ENCODE peak calls at places on chromosome 15, in four cellular contexts. J is K562, Y is GM12891, C is GM12878. Z is an unnamed sample.

GRCh38 chr15:49382394-49382793 is 40.6 kb upstream of the FGF7 start:
- DNase-seq in Y (no peak), J (no peak), C (no peak), Z (no peak)

GRCh38 chr15:85672338-85673097 is 122.2 kb downstream of the KLHL25 start:
- DNase-seq in C (no peak), J (no peak), Y (no peak), Z (no peak)

GRCh38 chr15:73889053-73889452 is 15.7 kb downstream of the TBC1D21 start:
- DNase-seq in Y (no peak), C (no peak), J (no peak), Z (no peak)

GRCh38 chr15:39434751-39435238 is 146.1 kb upstream of the THBS1 start:
- DNase-seq in J (no peak), C (no peak), Y (no peak), Z (no peak)

GRCh38 chr15:35080226-35080625 is 4.9 kb downstream of the NANOGP8 start:
- DNase-seq in C (no peak), Y (no peak), J (no peak), Z (no peak)

GRCh38 chr15:80875568-80875967 is 96.4 kb downstream of the CEMIP start:
- DNase-seq in C (no peak), J (no peak), Y (no peak), Z (no peak)

GRCh38 chr15:39466428-39466827 is 114.5 kb upstream of the THBS1 start:
- DNase-seq in Y (no peak), J (no peak), C (no peak), Z (no peak)

GRCh38 chr15:66780172-66780972 is 78.3 kb downstream of the SMAD6 start:
- DNase-seq in J (no peak), C (no peak), Y (no peak), Z (no peak)

GRCh38 chr15:43266834-43267233 is at the start of gene TGM5:
- DNase-seq in C (no peak), Y (no peak), J (no peak), Z (peak)

GRCh38 chr15:35206060-35206675 is 121.1 kb upstream of the NANOGP8 start:
- DNase-seq in J (peak), C (no peak), Y (no peak), Z (peak)

GRCh38 chr15:50884583-50884982 is 23.9 kb upstream of the AP4E1 start:
- DNase-seq in J (no peak), C (no peak), Y (no peak), Z (no peak)

GRCh38 chr15:45715528-45715927 is 80.7 kb downstream of the SQOR start:
- DNase-seq in C (no peak), Y (no peak), J (no peak), Z (no peak)

GRCh38 chr15:74433592-74434259 is at the start of gene SEMA7A:
- DNase-seq in Y (peak), C (peak), J (peak), Z (peak)

GRCh38 chr15:97940993-97941392 is 19.5 kb upstream of the ARRDC4 start:
- DNase-seq in Y (no peak), J (no peak), C (no peak), Z (no peak)

GRCh38 chr15:62928242-62928995 is 114.1 kb upstream of the TPM1 start:
- DNase-seq in C (no peak), Y (no peak), J (no peak), Z (no peak)

DNA sequence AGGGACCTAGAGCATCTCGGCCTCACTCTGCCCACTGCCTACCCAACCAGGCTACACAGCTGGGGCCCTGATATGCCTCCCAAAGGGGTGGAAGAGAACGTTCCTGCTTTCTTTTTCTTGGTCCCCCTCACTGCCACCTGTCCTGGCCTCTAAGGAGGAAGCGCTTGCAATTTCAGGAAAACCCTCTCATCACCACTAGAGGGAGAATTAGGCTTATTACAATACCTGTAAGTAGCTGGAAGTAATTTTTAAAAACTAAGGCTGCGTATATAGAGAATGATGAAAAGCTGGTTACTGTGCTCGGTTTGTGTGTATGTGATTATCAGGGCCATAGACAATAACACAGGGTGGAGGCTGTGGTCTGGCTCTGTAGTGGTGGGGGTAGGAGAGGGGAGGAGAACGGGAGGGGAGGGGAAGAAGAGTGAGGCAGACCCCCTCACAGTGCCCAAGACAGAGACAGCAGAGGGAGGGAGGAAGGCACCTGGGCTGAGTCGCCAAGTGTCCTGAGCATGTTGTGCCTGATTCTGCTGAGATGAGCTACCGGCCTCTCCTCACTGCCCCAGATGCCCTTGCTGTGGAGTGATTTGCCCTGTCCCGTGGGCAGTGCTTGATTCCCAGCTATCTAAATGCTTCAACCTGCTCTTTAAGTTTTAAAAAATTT is 3.3 kb downstream of the GABRG3 start:
- DNase-seq in C (no peak), J (peak), Y (no peak), Z (no peak)
- TF ChIP-seq SPI1 in C (no peak), J (no peak), Y (no peak), Z (no peak)

GRCh38 chr15:52382647-52383046 is 87.0 kb upstream of the MYO5C start:
- DNase-seq in J (no peak), Y (no peak), C (peak), Z (no peak)
- TF ChIP-seq SPI1 in J (no peak), Y (no peak), C (no peak), Z (no peak)

DNA sequence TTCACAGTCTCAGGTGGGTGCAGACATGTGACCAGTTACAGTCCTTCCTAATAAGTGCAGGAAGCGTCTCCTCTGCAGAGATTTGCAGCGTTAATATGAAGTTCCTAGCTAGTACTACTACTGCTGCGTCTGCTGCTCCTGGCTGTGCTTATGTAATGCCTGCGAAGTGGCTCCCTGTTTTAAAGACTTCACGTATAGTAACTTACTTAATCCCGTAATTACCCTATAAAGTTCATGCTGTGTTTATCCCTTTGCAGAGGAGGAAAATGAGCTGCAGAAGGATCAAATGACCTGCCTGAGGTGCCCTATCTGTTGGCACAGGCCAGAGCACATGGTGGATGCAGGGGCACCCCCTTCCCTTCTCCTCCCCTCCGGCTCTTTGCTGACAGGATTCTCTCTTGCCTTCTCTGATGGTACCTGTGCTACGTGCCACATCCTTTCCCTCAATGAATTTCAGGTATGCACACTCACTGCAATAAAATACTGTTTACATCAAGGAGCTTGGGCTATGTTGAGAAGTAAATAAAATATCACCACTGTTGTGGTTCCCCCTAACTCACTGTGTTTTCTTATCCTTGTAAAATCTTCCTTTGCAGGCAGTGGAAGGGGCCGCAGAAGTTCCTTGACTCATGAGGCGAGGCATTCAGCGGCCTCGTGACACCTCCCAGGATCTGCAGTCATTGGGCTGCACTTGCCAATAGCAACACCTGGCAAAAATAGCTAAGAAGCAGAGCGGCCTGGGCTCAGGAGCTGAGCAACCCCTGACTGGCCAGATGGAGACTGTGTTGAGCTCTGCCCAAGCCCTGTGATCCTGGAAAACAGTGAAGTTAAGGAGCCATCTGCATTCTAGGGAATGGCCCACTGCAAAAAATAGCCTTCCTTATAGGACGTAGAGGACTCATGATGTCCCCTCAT is 188.9 kb upstream of the ATP10A start:
- DNase-seq in Y (no peak), J (no peak), C (no peak), Z (no peak)
- TF ChIP-seq SPI1 in Y (no peak), J (no peak), C (no peak), Z (no peak)

DNA sequence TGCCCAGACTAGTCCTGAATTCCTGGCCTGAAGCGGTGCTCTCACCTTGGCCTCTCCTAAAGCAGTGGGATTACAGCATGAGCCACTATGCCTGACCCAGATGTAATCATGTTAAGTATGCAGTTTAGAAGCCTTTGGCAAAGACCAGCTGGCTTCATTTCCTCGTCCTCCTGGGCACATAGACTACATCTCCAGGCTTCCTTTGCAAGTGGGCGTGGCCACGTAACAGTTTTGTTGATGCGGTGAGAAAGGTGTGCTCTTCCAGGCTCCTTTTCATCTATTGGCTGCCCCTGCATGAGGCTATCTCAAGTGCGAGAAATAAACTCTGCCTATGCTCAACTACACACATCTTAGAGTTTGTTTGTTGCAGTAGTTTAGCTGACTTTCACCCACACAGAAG is 13.0 kb downstream of the SV2B start:
- DNase-seq in Y (no peak), J (no peak), C (no peak), Z (no peak)
- TF ChIP-seq SPI1 in Y (no peak), J (no peak), C (no peak), Z (no peak)

GRCh38 chr15:90478981-90479481 is 50.7 kb upstream of the CRTC3 start:
- DNase-seq in J (no peak), Y (no peak), C (no peak), Z (no peak)
- TF ChIP-seq SPI1 in J (no peak), Y (no peak), C (no peak), Z (no peak)